ENCODE peak calls at places on chromosomes 1 and 21, in eight cellular contexts. G is NB4; L is tibial nerve; C is midbrain; H is SK-MEL-5; D is stimulated activated naive B cell treated with anti-CD40 and anti-IgM and Interleukin-4, amounts not matched to agents 10 μg/mL and 1 μg/mL and 100 μg/mL, for 72 hours; N is T-cell; I is dorsolateral prefrontal cortex. T is an unnamed sample.
A peak's percentile ranks its signal among the peaks of the same experiment; 100 is the strongest.

GRCh38 chr1:22584001-22584557 is 20.8 kb downstream of the EPHA8 start:
- DNase-seq in I (no peak), L (no peak), G (peak; percentile 90), C (no peak), H (no peak), N (no peak), D (no peak), T (no peak)

GRCh38 chr1:99133759-99134158 is 129.1 kb upstream of the PLPPR5 start:
- DNase-seq in D (no peak), I (no peak), L (no peak), G (no peak), N (no peak), C (no peak), H (no peak), T (no peak)

GRCh38 chr1:247517795-247518612 is 18.2 kb downstream of the OR2C3 start:
- DNase-seq in D (peak; percentile 35), I (no peak), L (no peak), G (no peak), C (no peak), H (no peak), N (no peak), T (no peak)

GRCh38 chr21:22691643-22692042 is 1693.4 kb downstream of the NCAM2 start:
- DNase-seq in C (no peak), G (no peak), H (no peak), N (no peak), L (no peak), D (no peak), I (no peak), T (peak; percentile 15)

GRCh38 chr1:161166669-161167548 is 683 bp downstream of the PPOX start:
- DNase-seq in D (no peak), I (no peak), G (peak; percentile 41), H (no peak), L (no peak), N (no peak), C (no peak), T (no peak)

GRCh38 chr21:42460391-42461184 is 35.4 kb downstream of the RSPH1 start:
- DNase-seq in N (peak; percentile 36), L (no peak), D (peak; percentile 75), H (no peak), I (no peak), C (no peak), G (no peak), T (no peak)

GRCh38 chr1:94927405-94928175 is 680 bp upstream of the CNN3 start:
- DNase-seq in L (no peak), N (no peak), C (peak; percentile 70), G (no peak), H (peak; percentile 41), D (peak; percentile 13), I (peak; percentile 53), T (peak; percentile 89)

GRCh38 chr1:110555807-110556470 is 37.0 kb upstream of the KCNA10 start:
- DNase-seq in C (peak; percentile 92), H (peak; percentile 56), G (no peak), D (no peak), L (peak; percentile 53), N (no peak), I (peak; percentile 83), T (peak; percentile 96)

GRCh38 chr1:198212675-198213074 is 55.9 kb downstream of the NEK7 start:
- DNase-seq in L (no peak), I (no peak), H (no peak), G (peak; percentile 24), D (no peak), N (no peak), C (no peak), T (no peak)

GRCh38 chr1:53338410-53338809 is 10.5 kb upstream of the LRP8 start:
- DNase-seq in I (no peak), N (no peak), C (no peak), H (no peak), L (no peak), D (no peak), G (no peak), T (no peak)

GRCh38 chr1:12424150-12424549 is 193.9 kb downstream of the DHRS3 start:
- DNase-seq in C (no peak), D (no peak), I (no peak), N (no peak), G (peak; percentile 23), L (no peak), H (no peak), T (no peak)

GRCh38 chr1:41925712-41926111 is 7.0 kb upstream of the HIVEP3 start:
- DNase-seq in N (no peak), D (no peak), C (no peak), L (no peak), G (peak; percentile 8), I (no peak), H (peak; percentile 57), T (no peak)

GRCh38 chr1:212415107-212415841 is 588 bp upstream of the PACC1 start:
- DNase-seq in H (peak; percentile 42), I (peak; percentile 89), G (peak; percentile 77), L (no peak), N (no peak), C (peak; percentile 77), D (no peak), T (peak; percentile 97)

GRCh38 chr1:10253755-10254154 is 43.4 kb downstream of the KIF1B start:
- DNase-seq in C (no peak), G (no peak), D (no peak), I (no peak), L (no peak), N (no peak), H (peak; percentile 65), T (no peak)

GRCh38 chr1:37112427-37112826 is 78.1 kb upstream of the GRIK3 start:
- DNase-seq in G (no peak), H (no peak), D (no peak), L (no peak), I (no peak), C (no peak), N (no peak), T (no peak)

GRCh38 chr21:44742418-44743153 is 31.2 kb upstream of the TSPEAR start:
- DNase-seq in G (peak; percentile 53), I (no peak), L (no peak), H (peak; percentile 53), N (no peak), D (no peak), C (no peak), T (no peak)

GRCh38 chr21:45497846-45498645 is 44.2 kb downstream of the SLC19A1 start:
- DNase-seq in L (no peak), G (no peak), H (no peak), D (no peak), N (no peak), I (peak; percentile 20), C (no peak), T (no peak)

GRCh38 chr1:35463232-35463631 is 94.0 kb downstream of the KIAA0319L start:
- DNase-seq in I (no peak), L (no peak), N (no peak), H (no peak), G (no peak), D (no peak), C (no peak), T (no peak)

GRCh38 chr1:85936470-85936869 is 220.1 kb downstream of the COL24A1 start:
- DNase-seq in D (no peak), H (no peak), I (no peak), C (no peak), G (no peak), L (peak; percentile 26), N (no peak), T (no peak)

GRCh38 chr1:56330400-56331026 is 248.8 kb downstream of the PLPP3 start:
- DNase-seq in L (no peak), N (no peak), G (peak; percentile 16), H (peak; percentile 9), I (no peak), C (no peak), D (no peak), T (no peak)

GRCh38 chr1:226575436-226576390 is 27.1 kb downstream of the STUM start:
- DNase-seq in N (no peak), H (no peak), L (no peak), C (no peak), D (no peak), G (no peak), I (no peak), T (no peak)

GRCh38 chr21:28791595-28792282 is 200.9 kb downstream of the LTN1 start:
- DNase-seq in L (no peak), C (no peak), H (no peak), I (no peak), N (no peak), G (no peak), D (no peak), T (no peak)

GRCh38 chr1:58434181-58434580 is 112.3 kb downstream of the OMA1 start:
- DNase-seq in H (no peak), L (no peak), I (no peak), G (no peak), C (no peak), N (no peak), D (no peak), T (no peak)

GRCh38 chr1:181204530-181204929 is 116.0 kb downstream of the IER5 start:
- DNase-seq in G (no peak), D (no peak), H (no peak), L (no peak), I (no peak), N (no peak), C (no peak), T (no peak)

GRCh38 chr1:41494351-41495170 is 10.1 kb upstream of the EDN2 start:
- DNase-seq in C (no peak), I (no peak), L (no peak), N (no peak), G (no peak), D (no peak), H (no peak), T (no peak)

GRCh38 chr1:44549491-44549890 is 124.8 kb downstream of the TMEM53 start:
- DNase-seq in G (no peak), L (no peak), D (no peak), C (no peak), N (no peak), I (no peak), H (no peak), T (no peak)

GRCh38 chr1:17118706-17119075 is 560 bp downstream of the PADI2 start:
- DNase-seq in N (no peak), C (no peak), D (no peak), G (peak; percentile 38), L (no peak), H (no peak), I (no peak), T (no peak)

GRCh38 chr1:221736714-221737113 is 5.2 kb downstream of the DUSP10 start:
- DNase-seq in C (no peak), D (no peak), G (no peak), L (no peak), H (peak; percentile 70), N (no peak), I (peak; percentile 49), T (peak; percentile 37)